ENCODE peak calls at places on chromosomes 5 and 9, in seven cellular contexts. H, U, C, O, R, V and T are unnamed samples.

GRCh38 chr9:35728041-35728971 is 3.7 kb downstream of the TLN1 start:
- DNase-seq in H (no peak), U (peak; percentile 60), C (peak; percentile 92), O (no peak), R (peak; percentile 86), V (peak; percentile 91), T (peak; percentile 85)

GRCh38 chr5:118551031-118551430 is 437.3 kb downstream of the DTWD2 start:
- DNase-seq in H (no peak), U (no peak), C (no peak), O (no peak), R (no peak), V (no peak), T (no peak)

GRCh38 chr5:115979628-115980041 is 17.4 kb downstream of the LVRN start:
- DNase-seq in H (no peak), U (no peak), C (no peak), O (no peak), R (no peak), V (no peak), T (no peak)

GRCh38 chr9:2241461-2241874 is 226.3 kb downstream of the SMARCA2 start:
- DNase-seq in H (no peak), U (peak; percentile 78), C (peak; percentile 95), O (peak; percentile 33), R (no peak), V (no peak), T (peak; percentile 6)

GRCh38 chr9:118961857-118962256 is 407.4 kb downstream of the BRINP1 start:
- DNase-seq in H (no peak), U (peak; percentile 2), C (peak; percentile 37), O (no peak), R (no peak), V (no peak), T (no peak)

GRCh38 chr5:124001216-124001615 is 489.2 kb downstream of the CSNK1G3 start:
- DNase-seq in H (no peak), U (no peak), C (peak; percentile 1), O (no peak), R (no peak), V (no peak), T (no peak)

GRCh38 chr5:140205216-140205615 is 30.2 kb downstream of the CYSTM1 start:
- DNase-seq in H (no peak), U (no peak), C (no peak), O (no peak), R (peak; percentile 22), V (no peak), T (no peak)

GRCh38 chr5:9930156-9930555 is 300.0 kb upstream of the TAS2R1 start:
- DNase-seq in H (no peak), U (no peak), C (no peak), O (no peak), R (no peak), V (no peak), T (no peak)

GRCh38 chr9:27145143-27145542 is 36.1 kb downstream of the TEK start:
- DNase-seq in H (no peak), U (no peak), C (no peak), O (no peak), R (no peak), V (no peak), T (no peak)

GRCh38 chr9:91157891-91158660 is 203.6 kb downstream of the AUH start:
- DNase-seq in H (no peak), U (no peak), C (no peak), O (no peak), R (no peak), V (no peak), T (no peak)

GRCh38 chr5:33476992-33477391 is 36.2 kb downstream of the TARS1 start:
- DNase-seq in H (no peak), U (no peak), C (no peak), O (no peak), R (no peak), V (no peak), T (no peak)

GRCh38 chr5:154753792-154754191 is 1.4 kb upstream of the LARP1 start:
- DNase-seq in H (no peak), U (peak; percentile 22), C (no peak), O (no peak), R (no peak), V (no peak), T (peak; percentile 57)

GRCh38 chr9:33884856-33885701 is 68.1 kb downstream of the UBE2R2 start:
- DNase-seq in H (no peak), U (no peak), C (no peak), O (peak; percentile 12), R (no peak), V (no peak), T (no peak)

GRCh38 chr5:32810812-32811211 is 99.7 kb downstream of the NPR3 start:
- DNase-seq in H (no peak), U (no peak), C (no peak), O (no peak), R (no peak), V (no peak), T (no peak)

GRCh38 chr9:116998305-116998704 is 311.2 kb downstream of the TRIM32 start:
- DNase-seq in H (no peak), U (no peak), C (peak; percentile 67), O (no peak), R (no peak), V (no peak), T (no peak)

GRCh38 chr9:86767373-86767772 is 179.9 kb downstream of the GAS1 start:
- DNase-seq in H (no peak), U (no peak), C (no peak), O (no peak), R (no peak), V (no peak), T (no peak)

GRCh38 chr9:130198501-130199179 is 26.4 kb downstream of the NCS1 start:
- DNase-seq in H (no peak), U (no peak), C (no peak), O (no peak), R (no peak), V (no peak), T (no peak)
- TF ChIP-seq REST in H (no peak), U (no peak), C (no peak), O (no peak), R (no peak), V (no peak), T (no peak)

DNA sequence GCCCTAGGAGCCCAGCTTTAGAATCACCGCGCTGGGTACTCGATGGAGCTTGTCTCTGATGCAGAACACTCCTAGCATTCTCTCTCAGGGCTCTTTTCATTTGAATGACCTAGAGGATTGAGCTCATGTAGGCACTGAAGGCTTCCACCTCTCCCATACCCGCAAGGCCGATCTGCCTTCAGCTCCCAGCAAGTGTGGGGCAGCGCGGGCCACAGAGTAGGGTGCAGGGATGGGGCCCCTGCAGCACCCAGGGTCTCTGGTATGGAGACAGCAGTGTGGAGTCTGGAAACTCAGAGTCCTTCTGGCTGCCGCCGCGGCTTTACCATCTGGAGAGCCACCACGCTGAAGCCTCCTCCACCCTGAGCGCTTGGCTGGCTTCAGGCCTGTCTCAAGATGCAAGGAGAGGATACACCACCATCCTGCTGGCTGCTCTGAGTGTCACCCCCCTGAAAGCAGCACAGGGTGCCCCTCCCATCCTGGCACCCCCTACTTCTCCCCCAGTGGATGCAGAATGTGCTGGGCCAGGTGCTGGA is 12.9 kb downstream of the STKLD1 start:
- DNase-seq in H (no peak), U (no peak), C (no peak), O (no peak), R (no peak), V (no peak), T (no peak)
- TF ChIP-seq REST in H (no peak), U (no peak), C (no peak), O (no peak), R (no peak), V (no peak), T (no peak)

DNA sequence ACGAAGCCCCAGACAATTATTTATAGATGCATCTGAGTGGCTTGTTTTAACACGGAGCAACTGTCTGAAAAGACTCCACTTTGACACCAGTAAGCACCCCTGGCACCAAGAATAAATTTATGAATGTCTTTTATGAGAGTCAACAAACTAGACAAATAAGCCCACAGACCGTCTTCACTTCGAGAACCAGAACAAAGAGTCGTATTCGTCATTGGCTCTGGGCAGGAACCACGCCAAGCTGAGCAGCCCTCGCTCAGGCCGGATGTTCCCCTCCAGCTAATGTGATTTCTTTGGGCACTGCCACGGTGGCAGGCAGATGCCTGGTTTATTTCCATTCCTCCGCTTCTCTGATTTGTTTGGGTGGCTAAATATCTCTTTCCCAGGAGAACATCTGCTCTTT is 91.9 kb upstream of the STC2 start:
- DNase-seq in H (no peak), U (no peak), C (no peak), O (peak; percentile 39), R (no peak), V (no peak), T (no peak)
- TF ChIP-seq REST in H (no peak), U (no peak), C (no peak), O (no peak), R (no peak), V (no peak), T (no peak)

GRCh38 chr5:180140627-180141006 is 68.4 kb downstream of the RASGEF1C start:
- DNase-seq in H (no peak), U (no peak), C (no peak), O (peak; percentile 30), R (no peak), V (no peak), T (no peak)

GRCh38 chr5:180143656-180144364 is 65.2 kb downstream of the RASGEF1C start:
- DNase-seq in H (no peak), U (no peak), C (no peak), O (no peak), R (no peak), V (no peak), T (no peak)

GRCh38 chr5:180142008-180142803 is 66.8 kb downstream of the RASGEF1C start:
- DNase-seq in H (no peak), U (no peak), C (no peak), O (no peak), R (no peak), V (no peak), T (no peak)

GRCh38 chr5:180141068-180141660 is 67.8 kb downstream of the RASGEF1C start:
- DNase-seq in H (no peak), U (no peak), C (no peak), O (no peak), R (no peak), V (no peak), T (no peak)

GRCh38 chr5:180142824-180143610 is 66.0 kb downstream of the RASGEF1C start:
- DNase-seq in H (no peak), U (no peak), C (no peak), O (no peak), R (no peak), V (no peak), T (no peak)
- TF ChIP-seq REST in H (no peak), U (no peak), C (no peak), O (no peak), R (no peak), V (no peak), T (no peak)

DNA sequence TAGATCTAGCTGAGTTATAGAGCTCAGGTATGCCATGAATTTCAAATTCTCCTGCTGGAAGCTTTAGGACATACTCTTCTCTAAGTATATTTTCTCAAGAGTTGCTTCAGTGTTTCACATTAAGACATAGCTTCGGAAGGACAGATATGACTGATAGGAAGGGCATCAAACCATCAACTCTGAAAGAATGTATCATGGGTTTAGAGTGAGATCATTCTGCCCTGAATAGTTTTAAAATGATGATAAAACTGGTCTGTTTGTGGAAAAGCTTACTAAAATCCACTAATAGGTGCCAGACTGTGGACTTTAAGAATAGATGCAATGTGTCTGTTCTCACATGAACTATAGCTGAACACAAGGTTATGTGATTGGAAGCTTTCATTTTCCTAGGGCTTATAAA is 8.4 kb downstream of the SPEF2 start:
- DNase-seq in H (no peak), U (no peak), C (no peak), O (no peak), R (no peak), V (no peak), T (no peak)
- TF ChIP-seq REST in H (no peak), U (no peak), C (no peak), O (no peak), R (no peak), V (no peak), T (no peak)